ENCODE peak calls at places on chromosome 15, in seven cellular contexts. One of them, this sample, is unnamed. For H3K4me1, the result is how much of the 10 kb centered on the place peaks cover.

GRCh38 chr15:33975023-33975565 is 6.8 kb downstream of the CHRM5 start:
- DNase-seq in upper lobe of right lung: no peak
- DNase-seq in tibial nerve: no peak
- DNase-seq in trophoblast cell: peak
- DNase-seq in stomach: no peak
- DNase-seq in CD8-positive, alpha-beta T cell: no peak
- DNase-seq in GM12878: no peak
- DNase-seq in this sample: no peak

GRCh38 chr15:69000091-69000490 is 14.4 kb upstream of the NOX5 start:
- DNase-seq in upper lobe of right lung: no peak
- DNase-seq in tibial nerve: no peak
- DNase-seq in trophoblast cell: peak
- DNase-seq in stomach: no peak
- DNase-seq in CD8-positive, alpha-beta T cell: no peak
- DNase-seq in GM12878: no peak
- DNase-seq in this sample: no peak

GRCh38 chr15:68816795-68817303 is 3.8 kb downstream of the ANP32A start:
- DNase-seq in upper lobe of right lung: no peak
- DNase-seq in tibial nerve: no peak
- DNase-seq in trophoblast cell: peak
- DNase-seq in stomach: no peak
- DNase-seq in CD8-positive, alpha-beta T cell: no peak
- DNase-seq in GM12878: no peak
- DNase-seq in this sample: no peak

GRCh38 chr15:78177447-78177873 is 28.3 kb downstream of the IDH3A start:
- DNase-seq in upper lobe of right lung: no peak
- DNase-seq in tibial nerve: peak
- DNase-seq in trophoblast cell: no peak
- DNase-seq in stomach: peak
- DNase-seq in CD8-positive, alpha-beta T cell: no peak
- DNase-seq in GM12878: no peak
- DNase-seq in this sample: no peak

GRCh38 chr15:95884276-95884675 is 446.2 kb upstream of the NR2F2 start:
- DNase-seq in upper lobe of right lung: no peak
- DNase-seq in tibial nerve: no peak
- DNase-seq in trophoblast cell: no peak
- DNase-seq in stomach: no peak
- DNase-seq in CD8-positive, alpha-beta T cell: no peak
- DNase-seq in GM12878: no peak
- DNase-seq in this sample: no peak

GRCh38 chr15:69780374-69780773 is 317.3 kb downstream of the TLE3 start:
- DNase-seq in upper lobe of right lung: no peak
- DNase-seq in tibial nerve: no peak
- DNase-seq in trophoblast cell: no peak
- DNase-seq in stomach: no peak
- DNase-seq in CD8-positive, alpha-beta T cell: no peak
- DNase-seq in GM12878: no peak
- DNase-seq in this sample: no peak

GRCh38 chr15:100910119-100910518 is 9.0 kb upstream of the LRRK1 start:
- DNase-seq in upper lobe of right lung: no peak
- DNase-seq in tibial nerve: no peak
- DNase-seq in trophoblast cell: no peak
- DNase-seq in stomach: no peak
- DNase-seq in CD8-positive, alpha-beta T cell: no peak
- DNase-seq in GM12878: no peak
- DNase-seq in this sample: no peak

GRCh38 chr15:65041787-65042186 is 3.4 kb upstream of the SLC51B start:
- DNase-seq in upper lobe of right lung: no peak
- DNase-seq in tibial nerve: no peak
- DNase-seq in trophoblast cell: no peak
- DNase-seq in stomach: no peak
- DNase-seq in CD8-positive, alpha-beta T cell: no peak
- DNase-seq in GM12878: no peak
- DNase-seq in this sample: no peak

GRCh38 chr15:91214675-91215590 is 114.9 kb downstream of the SV2B start:
- DNase-seq in upper lobe of right lung: no peak
- DNase-seq in tibial nerve: no peak
- DNase-seq in trophoblast cell: no peak
- DNase-seq in stomach: no peak
- DNase-seq in CD8-positive, alpha-beta T cell: no peak
- DNase-seq in GM12878: no peak
- DNase-seq in this sample: no peak

GRCh38 chr15:59247364-59247763 is 40.7 kb downstream of the LDHAL6B start:
- DNase-seq in upper lobe of right lung: no peak
- DNase-seq in tibial nerve: peak
- DNase-seq in trophoblast cell: peak
- DNase-seq in stomach: peak
- DNase-seq in CD8-positive, alpha-beta T cell: peak
- DNase-seq in GM12878: no peak
- DNase-seq in this sample: no peak

GRCh38 chr15:28002867-28003266 is 96.2 kb downstream of the OCA2 start:
- DNase-seq in upper lobe of right lung: no peak
- DNase-seq in tibial nerve: no peak
- DNase-seq in trophoblast cell: no peak
- DNase-seq in stomach: no peak
- DNase-seq in CD8-positive, alpha-beta T cell: no peak
- DNase-seq in GM12878: no peak
- DNase-seq in this sample: no peak

GRCh38 chr15:68798695-68799094 is 22.0 kb downstream of the ANP32A start:
- DNase-seq in upper lobe of right lung: no peak
- DNase-seq in tibial nerve: no peak
- DNase-seq in trophoblast cell: no peak
- DNase-seq in stomach: no peak
- DNase-seq in CD8-positive, alpha-beta T cell: no peak
- DNase-seq in GM12878: no peak
- DNase-seq in this sample: no peak

GRCh38 chr15:39851505-39852082 is 68.5 kb downstream of the GPR176 start:
- DNase-seq in upper lobe of right lung: no peak
- DNase-seq in tibial nerve: no peak
- DNase-seq in trophoblast cell: no peak
- DNase-seq in stomach: no peak
- DNase-seq in CD8-positive, alpha-beta T cell: no peak
- DNase-seq in GM12878: no peak
- DNase-seq in this sample: no peak

GRCh38 chr15:52417501-52417900 is 111.2 kb downstream of the MYO5A start:
- DNase-seq in upper lobe of right lung: no peak
- DNase-seq in tibial nerve: no peak
- DNase-seq in trophoblast cell: no peak
- DNase-seq in stomach: no peak
- DNase-seq in CD8-positive, alpha-beta T cell: no peak
- DNase-seq in GM12878: no peak
- DNase-seq in this sample: no peak

GRCh38 chr15:42608767-42609488 is 33.5 kb downstream of the STARD9 start:
- DNase-seq in upper lobe of right lung: no peak
- DNase-seq in tibial nerve: no peak
- DNase-seq in trophoblast cell: no peak
- DNase-seq in stomach: no peak
- DNase-seq in CD8-positive, alpha-beta T cell: no peak
- DNase-seq in GM12878: no peak
- DNase-seq in this sample: no peak

GRCh38 chr15:34341922-34342736 is 807 bp downstream of the NOP10 start:
- DNase-seq in upper lobe of right lung: peak
- DNase-seq in tibial nerve: no peak
- DNase-seq in trophoblast cell: no peak
- DNase-seq in stomach: no peak
- DNase-seq in CD8-positive, alpha-beta T cell: no peak
- DNase-seq in GM12878: no peak
- DNase-seq in this sample: no peak

GRCh38 chr15:95604634-95605036 is 725.9 kb upstream of the NR2F2 start:
- DNase-seq in upper lobe of right lung: no peak
- DNase-seq in tibial nerve: peak
- DNase-seq in trophoblast cell: no peak
- DNase-seq in stomach: no peak
- DNase-seq in CD8-positive, alpha-beta T cell: no peak
- DNase-seq in GM12878: no peak
- DNase-seq in this sample: no peak

GRCh38 chr15:75177360-75178071 is 24.2 kb upstream of the C15orf39 start:
- DNase-seq in upper lobe of right lung: no peak
- DNase-seq in tibial nerve: no peak
- DNase-seq in trophoblast cell: no peak
- DNase-seq in stomach: no peak
- DNase-seq in CD8-positive, alpha-beta T cell: no peak
- DNase-seq in GM12878: no peak
- DNase-seq in this sample: no peak

GRCh38 chr15:38263996-38264395 is 11.4 kb downstream of the SPRED1 start:
- DNase-seq in upper lobe of right lung: no peak
- DNase-seq in tibial nerve: no peak
- DNase-seq in trophoblast cell: no peak
- DNase-seq in stomach: no peak
- DNase-seq in CD8-positive, alpha-beta T cell: no peak
- DNase-seq in GM12878: no peak
- DNase-seq in this sample: no peak

GRCh38 chr15:59553879-59554735 is 57.5 kb upstream of the GCNT3 start:
- DNase-seq in upper lobe of right lung: no peak
- DNase-seq in tibial nerve: no peak
- DNase-seq in trophoblast cell: no peak
- DNase-seq in stomach: no peak
- DNase-seq in CD8-positive, alpha-beta T cell: no peak
- DNase-seq in GM12878: no peak
- DNase-seq in this sample: no peak

GRCh38 chr15:59622289-59622688 is 10.7 kb downstream of the GCNT3 start:
- DNase-seq in upper lobe of right lung: no peak
- DNase-seq in tibial nerve: no peak
- DNase-seq in trophoblast cell: no peak
- DNase-seq in stomach: peak
- DNase-seq in CD8-positive, alpha-beta T cell: no peak
- DNase-seq in GM12878: no peak
- DNase-seq in this sample: no peak

GRCh38 chr15:78322724-78323395 is 17.3 kb upstream of the CRABP1 start:
- DNase-seq in upper lobe of right lung: no peak
- DNase-seq in tibial nerve: no peak
- DNase-seq in trophoblast cell: no peak
- DNase-seq in stomach: no peak
- DNase-seq in CD8-positive, alpha-beta T cell: no peak
- DNase-seq in GM12878: no peak
- DNase-seq in this sample: no peak

GRCh38 chr15:90264649-90265048 is 823 bp upstream of the NGRN start:
- DNase-seq in upper lobe of right lung: peak
- DNase-seq in tibial nerve: no peak
- DNase-seq in trophoblast cell: no peak
- DNase-seq in stomach: peak
- DNase-seq in CD8-positive, alpha-beta T cell: peak
- DNase-seq in GM12878: no peak
- DNase-seq in this sample: no peak

GRCh38 chr15:56758770-56759449 is 25.6 kb upstream of the ZNF280D start:
- DNase-seq in upper lobe of right lung: no peak
- DNase-seq in tibial nerve: no peak
- DNase-seq in trophoblast cell: no peak
- DNase-seq in stomach: no peak
- DNase-seq in CD8-positive, alpha-beta T cell: no peak
- DNase-seq in GM12878: no peak
- DNase-seq in this sample: no peak

GRCh38 chr15:68829068-68829467 is 8.4 kb upstream of the ANP32A start:
- DNase-seq in upper lobe of right lung: no peak
- DNase-seq in tibial nerve: no peak
- DNase-seq in trophoblast cell: no peak
- DNase-seq in stomach: no peak
- DNase-seq in CD8-positive, alpha-beta T cell: no peak
- DNase-seq in GM12878: no peak
- DNase-seq in this sample: no peak

GRCh38 chr15:66563126-66563525 is 2.7 kb downstream of the LCTL start:
- DNase-seq in upper lobe of right lung: no peak
- DNase-seq in tibial nerve: no peak
- DNase-seq in trophoblast cell: peak
- DNase-seq in stomach: no peak
- DNase-seq in CD8-positive, alpha-beta T cell: no peak
- DNase-seq in GM12878: no peak
- DNase-seq in this sample: peak

GRCh38 chr15:94844533-94845390 is 613.4 kb downstream of the MCTP2 start:
- DNase-seq in upper lobe of right lung: peak
- DNase-seq in tibial nerve: peak
- DNase-seq in trophoblast cell: no peak
- DNase-seq in stomach: peak
- DNase-seq in CD8-positive, alpha-beta T cell: no peak
- DNase-seq in GM12878: no peak
- DNase-seq in this sample: peak

DNA sequence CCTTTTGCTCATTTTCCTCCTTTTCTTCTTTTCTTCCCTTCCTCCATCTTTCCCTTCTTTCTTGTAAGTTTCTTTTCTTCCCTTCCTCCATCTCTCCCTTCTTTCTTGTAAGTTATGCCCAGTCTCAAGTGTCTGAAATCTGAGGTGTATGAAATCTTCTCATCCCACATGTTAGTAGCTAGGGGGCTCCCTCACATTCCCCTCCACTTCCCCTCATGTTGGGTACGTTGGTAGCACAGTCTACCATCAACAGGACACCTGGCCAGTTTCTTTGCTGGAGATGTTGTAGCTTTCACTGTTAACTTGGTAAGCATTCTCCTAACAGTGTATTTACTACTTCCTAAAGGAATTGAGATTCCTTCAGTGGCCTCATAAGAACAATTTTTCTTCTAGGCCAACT is 133.9 kb downstream of the ALDH1A2 start:
- DNase-seq in upper lobe of right lung: no peak
- DNase-seq in tibial nerve: no peak
- DNase-seq in trophoblast cell: no peak
- DNase-seq in stomach: no peak
- DNase-seq in CD8-positive, alpha-beta T cell: no peak
- DNase-seq in GM12878: no peak
- DNase-seq in this sample: no peak
- H3K4me3 ChIP-seq in upper lobe of right lung: no peak
- H3K4me3 ChIP-seq in tibial nerve: no peak
- H3K4me3 ChIP-seq in trophoblast cell: no peak
- H3K4me3 ChIP-seq in stomach: no peak
- H3K4me3 ChIP-seq in CD8-positive, alpha-beta T cell: no peak
- H3K4me3 ChIP-seq in GM12878: no peak
- H3K4me3 ChIP-seq in this sample: no peak

GRCh38 chr15:55279100-55279745 is 10.4 kb downstream of the RAB27A start:
- DNase-seq in upper lobe of right lung: no peak
- DNase-seq in tibial nerve: no peak
- DNase-seq in trophoblast cell: no peak
- DNase-seq in stomach: no peak
- DNase-seq in CD8-positive, alpha-beta T cell: no peak
- DNase-seq in GM12878: no peak
- DNase-seq in this sample: no peak
- H3K4me1 ChIP-seq in upper lobe of right lung: under half
- H3K4me1 ChIP-seq in tibial nerve: under half
- H3K4me1 ChIP-seq in trophoblast cell: under half
- H3K4me1 ChIP-seq in stomach: half or more
- H3K4me1 ChIP-seq in CD8-positive, alpha-beta T cell: half or more
- H3K4me1 ChIP-seq in GM12878: under half
- H3K4me1 ChIP-seq in this sample: under half

GRCh38 chr15:80699981-80700380 is 4.9 kb downstream of the ABHD17C start:
- DNase-seq in upper lobe of right lung: no peak
- DNase-seq in tibial nerve: no peak
- DNase-seq in trophoblast cell: no peak
- DNase-seq in stomach: no peak
- DNase-seq in CD8-positive, alpha-beta T cell: no peak
- DNase-seq in GM12878: no peak
- DNase-seq in this sample: no peak
- H3K27ac ChIP-seq in upper lobe of right lung: no peak
- H3K27ac ChIP-seq in tibial nerve: no peak
- H3K27ac ChIP-seq in trophoblast cell: no peak
- H3K27ac ChIP-seq in stomach: peak
- H3K27ac ChIP-seq in CD8-positive, alpha-beta T cell: no peak
- H3K27ac ChIP-seq in GM12878: no peak
- H3K27ac ChIP-seq in this sample: no peak

DNA sequence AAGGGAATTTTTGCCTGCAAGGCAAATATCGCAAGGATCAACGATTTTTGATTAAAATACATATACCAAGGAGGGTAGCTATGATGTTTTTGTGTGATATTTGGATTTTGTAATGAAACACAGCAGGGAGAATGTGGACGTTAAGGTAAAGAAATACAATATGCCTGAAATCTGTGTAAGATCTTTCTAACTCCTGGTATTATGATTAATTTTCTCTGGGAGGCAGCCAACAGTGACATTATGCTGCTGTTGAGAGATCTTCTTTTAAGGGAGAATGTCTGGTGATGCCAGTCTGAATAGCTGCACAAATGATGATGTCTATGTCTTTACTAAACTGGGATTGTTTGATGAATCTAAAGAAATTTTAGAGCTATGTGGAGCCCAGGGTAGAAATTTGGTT is 972.3 kb downstream of the SQOR start:
- DNase-seq in upper lobe of right lung: no peak
- DNase-seq in tibial nerve: no peak
- DNase-seq in trophoblast cell: no peak
- DNase-seq in stomach: no peak
- DNase-seq in CD8-positive, alpha-beta T cell: no peak
- DNase-seq in GM12878: no peak
- DNase-seq in this sample: no peak
- H3K4me3 ChIP-seq in upper lobe of right lung: no peak
- H3K4me3 ChIP-seq in tibial nerve: no peak
- H3K4me3 ChIP-seq in trophoblast cell: no peak
- H3K4me3 ChIP-seq in stomach: no peak
- H3K4me3 ChIP-seq in CD8-positive, alpha-beta T cell: no peak
- H3K4me3 ChIP-seq in GM12878: no peak
- H3K4me3 ChIP-seq in this sample: no peak

This sample was measured in right atrium auricular region.